ENCODE peak calls at places on chromosomes 1 and 21, in seven cellular contexts. U is SJSA1; Q is upper lobe of right lung; B is endodermal cell; P is WERI-Rb-1; O is CD8-positive, alpha-beta memory T cell; G is cardiac muscle cell. W is an unnamed sample.

GRCh38 chr1:50268049-50268448 is 155.2 kb downstream of the DMRTA2 start:
- DNase-seq in U (no peak), Q (no peak), B (peak; percentile 87), P (no peak), O (no peak), G (no peak), W (no peak)

GRCh38 chr1:89261926-89262540 is 10.6 kb downstream of the GBP5 start:
- DNase-seq in U (no peak), Q (no peak), B (peak; percentile 59), P (no peak), O (no peak), G (peak; percentile 40), W (no peak)

GRCh38 chr1:227895828-227896685 is 51.7 kb downstream of the WNT9A start:
- DNase-seq in U (peak; percentile 44), Q (peak; percentile 62), B (peak; percentile 77), P (peak; percentile 1), O (peak; percentile 0), G (peak; percentile 30), W (no peak)

GRCh38 chr1:193321242-193321842 is 134.9 kb upstream of the B3GALT2 start:
- DNase-seq in U (peak; percentile 52), Q (no peak), B (no peak), P (no peak), O (no peak), G (peak; percentile 59), W (no peak)

GRCh38 chr21:42153746-42154145 is 65.2 kb upstream of the ABCG1 start:
- DNase-seq in U (no peak), Q (peak; percentile 66), B (peak; percentile 20), P (no peak), O (no peak), G (no peak), W (no peak)

GRCh38 chr1:33128781-33129180 is 47.8 kb downstream of the AZIN2 start:
- DNase-seq in U (no peak), Q (no peak), B (peak; percentile 52), P (no peak), O (no peak), G (no peak), W (no peak)

GRCh38 chr1:223712856-223713494 is 636 bp downstream of the CAPN2 start:
- DNase-seq in U (peak; percentile 48), Q (peak; percentile 84), B (peak; percentile 75), P (peak; percentile 14), O (peak; percentile 48), G (no peak), W (peak; percentile 49)

GRCh38 chr1:211616231-211617031 is 37.5 kb upstream of the SLC30A1 start:
- DNase-seq in U (no peak), Q (no peak), B (no peak), P (no peak), O (no peak), G (peak; percentile 91), W (no peak)

GRCh38 chr1:173204693-173205092 is 2.4 kb downstream of the TNFSF4 start:
- DNase-seq in U (no peak), Q (no peak), B (no peak), P (no peak), O (no peak), G (peak; percentile 5), W (no peak)

GRCh38 chr21:33394260-33394659 is 9.0 kb upstream of the IFNGR2 start:
- DNase-seq in U (no peak), Q (no peak), B (no peak), P (no peak), O (no peak), G (peak; percentile 65), W (no peak)

DNA sequence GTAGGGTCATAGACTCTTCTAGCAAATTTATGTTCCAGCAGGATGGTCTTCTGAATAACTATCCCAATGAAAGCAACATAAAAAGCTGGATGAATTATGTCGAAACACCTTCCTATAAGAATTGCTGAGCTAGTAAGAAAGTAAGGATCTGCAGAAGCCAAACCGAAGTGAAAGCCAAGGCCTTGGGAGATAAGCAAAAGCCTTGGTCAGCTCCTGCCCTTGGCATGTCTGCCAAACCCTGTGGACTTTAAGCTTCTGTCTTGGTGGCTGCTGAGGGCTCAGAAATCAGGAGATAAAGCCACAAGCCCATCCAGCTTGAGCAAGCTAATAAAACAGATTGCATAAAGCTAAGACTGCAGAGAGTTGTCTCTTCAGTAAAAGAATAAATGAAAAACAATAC is 81.2 kb upstream of the KCND3 start:
- DNase-seq in U (no peak), Q (no peak), B (no peak), P (no peak), O (no peak), G (no peak), W (peak; percentile 6)
- H3K36me3 ChIP-seq in U (no peaks in the 10 kb centered on the region), Q (no peaks in the 10 kb centered on the region), B (no peaks in the 10 kb centered on the region), P (no peaks in the 10 kb centered on the region), O (no peaks in the 10 kb centered on the region), G (no peaks in the 10 kb centered on the region), W (no peaks in the 10 kb centered on the region)

GRCh38 chr1:54714881-54715492 is 674 bp upstream of the TTC4 start:
- DNase-seq in U (no peak), Q (no peak), B (no peak), P (no peak), O (no peak), G (no peak), W (no peak)
- H3K27ac ChIP-seq in U (no peak overlapping the region), Q (peak overlapping the region; percentile 84), B (no peak overlapping the region), P (no peak overlapping the region), O (peak overlapping the region; percentile 55), G (no peak overlapping the region), W (no peak overlapping the region)

GRCh38 chr1:220005489-220005888 is 40.8 kb downstream of the EPRS1 start:
- DNase-seq in U (no peak), Q (no peak), B (no peak), P (no peak), O (no peak), G (no peak), W (no peak)

GRCh38 chr1:220007438-220007837 is 38.9 kb downstream of the EPRS1 start:
- DNase-seq in U (no peak), Q (no peak), B (no peak), P (no peak), O (no peak), G (no peak), W (no peak)

GRCh38 chr1:220003015-220003414 is 43.3 kb downstream of the EPRS1 start:
- DNase-seq in U (no peak), Q (no peak), B (no peak), P (no peak), O (no peak), G (no peak), W (no peak)

GRCh38 chr1:220001095-220001501 is 45.2 kb downstream of the EPRS1 start:
- DNase-seq in U (peak; percentile 89), Q (no peak), B (no peak), P (no peak), O (no peak), G (no peak), W (no peak)

DNA sequence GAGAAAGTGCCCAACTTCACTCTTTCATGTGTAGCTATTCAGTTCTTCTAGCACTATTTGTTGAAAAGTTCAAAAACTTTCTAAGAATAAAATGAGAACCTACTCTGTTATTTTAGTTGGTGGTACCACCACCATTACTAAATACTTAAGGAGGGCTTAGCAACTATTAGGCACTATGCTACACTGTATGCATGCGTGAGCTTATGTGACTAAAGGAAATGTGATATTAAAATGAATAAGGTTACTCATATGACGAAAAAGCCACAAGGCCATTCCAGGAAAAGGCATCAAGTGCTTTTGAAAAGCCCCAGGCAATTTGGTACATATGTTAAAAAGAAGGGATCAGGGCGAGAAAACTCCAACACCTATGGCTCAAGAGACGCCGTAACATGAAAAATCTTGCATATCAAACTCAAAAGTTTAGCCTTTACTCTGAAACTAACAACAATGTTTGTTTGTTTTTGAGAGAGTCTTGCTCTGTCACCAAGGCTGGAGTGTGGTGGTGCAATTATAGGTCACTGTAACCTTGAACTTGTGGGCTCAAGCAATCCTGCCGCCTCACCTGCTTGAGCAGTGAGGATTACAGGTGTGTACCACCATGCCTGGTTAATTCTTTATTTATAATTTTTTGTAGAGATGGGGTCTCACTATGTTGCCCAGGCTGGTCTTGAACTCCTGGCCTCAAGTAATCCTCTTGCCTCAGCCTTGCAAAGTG is 42.6 kb downstream of the EPRS1 start:
- DNase-seq in U (no peak), Q (no peak), B (no peak), P (no peak), O (no peak), G (no peak), W (no peak)
- H3K36me3 ChIP-seq in U (peaks cover 30% of the 10 kb centered on the region), Q (peaks cover 90% of the 10 kb centered on the region), B (peaks cover 58% of the 10 kb centered on the region), P (peaks cover 78% of the 10 kb centered on the region), O (peaks cover 48% of the 10 kb centered on the region), G (peaks cover 52% of the 10 kb centered on the region), W (peaks cover 22% of the 10 kb centered on the region)

GRCh38 chr1:2528611-2528965 is 1.5 kb downstream of the HES5 start:
- DNase-seq in U (no peak), Q (no peak), B (no peak), P (no peak), O (no peak), G (no peak), W (no peak)

GRCh38 chr1:2530501-2531361 is 668 bp upstream of the HES5 start:
- DNase-seq in U (no peak), Q (no peak), B (no peak), P (no peak), O (no peak), G (no peak), W (peak; percentile 59)

GRCh38 chr1:2529776-2530500 is at the start of gene HES5:
- DNase-seq in U (no peak), Q (no peak), B (peak; percentile 86), P (no peak), O (no peak), G (no peak), W (no peak)

GRCh38 chr1:2528016-2528415 is 1.6 kb upstream of the PANK4 start:
- DNase-seq in U (no peak), Q (no peak), B (no peak), P (no peak), O (no peak), G (no peak), W (no peak)

GRCh38 chr1:2528966-2529750 is 905 bp downstream of the HES5 start:
- DNase-seq in U (no peak), Q (no peak), B (peak; percentile 92), P (no peak), O (no peak), G (no peak), W (no peak)
- H3K27ac ChIP-seq in U (no peak overlapping the region), Q (no peak overlapping the region), B (peak overlapping the region; percentile 88), P (no peak overlapping the region), O (no peak overlapping the region), G (no peak overlapping the region), W (no peak overlapping the region)

DNA sequence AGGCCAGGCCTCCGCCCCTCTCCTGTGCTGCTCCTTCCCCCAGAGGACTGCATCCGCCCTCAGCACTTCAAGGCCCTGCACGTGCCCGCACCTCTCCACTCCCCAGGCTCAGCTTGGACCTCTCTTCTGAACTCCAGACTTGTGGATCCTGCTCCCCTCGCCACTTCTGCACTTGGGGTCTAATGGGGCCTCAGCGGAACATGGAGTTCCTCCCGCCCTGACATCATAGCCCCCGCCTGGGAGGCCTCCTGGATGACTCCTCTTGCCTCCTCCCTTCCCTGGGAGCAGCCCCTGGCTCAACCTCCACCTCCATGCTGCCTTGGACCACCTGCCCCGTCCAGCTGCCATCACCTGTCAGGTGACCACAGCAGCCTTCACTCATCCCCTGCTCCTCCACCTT is 10.1 kb downstream of the OXCT2 start:
- DNase-seq in U (no peak), Q (no peak), B (no peak), P (no peak), O (no peak), G (no peak), W (no peak)
- H3K36me3 ChIP-seq in U (peaks cover 21% of the 10 kb centered on the region), Q (peaks cover 37% of the 10 kb centered on the region), B (peaks cover 16% of the 10 kb centered on the region), P (peaks cover 19% of the 10 kb centered on the region), O (peaks cover 10% of the 10 kb centered on the region), G (no peaks in the 10 kb centered on the region), W (peaks cover 7% of the 10 kb centered on the region)

W was measured in small intestine.